ENCODE peak calls at places on chromosome 9, in nine cellular contexts. O, W, E, D, Z, J, G, F and L are unnamed samples.

GRCh38 chr9:3511537-3511936 is 14.3 kb downstream of the RFX3 start:
- DNase-seq in O (no peak), W (no peak), E (no peak), D (no peak), Z (no peak), J (no peak), G (no peak), F (no peak), L (no peak)

GRCh38 chr9:20693068-20693467 is 9.0 kb downstream of the FOCAD start:
- DNase-seq in O (no peak), W (no peak), E (no peak), D (no peak), Z (peak; percentile 45), J (no peak), G (peak; percentile 38), F (no peak), L (no peak)

GRCh38 chr9:105333811-105334210 is 89.4 kb downstream of the SLC44A1 start:
- DNase-seq in O (no peak), W (no peak), E (no peak), D (no peak), Z (peak; percentile 11), J (no peak), G (peak; percentile 30), F (no peak), L (no peak)

GRCh38 chr9:133160742-133161541 is 2.8 kb downstream of the GBGT1 start:
- DNase-seq in O (peak; percentile 72), W (peak; percentile 73), E (peak; percentile 76), D (peak; percentile 62), Z (peak; percentile 77), J (no peak), G (peak; percentile 85), F (no peak), L (peak; percentile 76)

GRCh38 chr9:114446036-114446435 is 58.3 kb upstream of the AKNA start:
- DNase-seq in O (no peak), W (no peak), E (no peak), D (no peak), Z (peak; percentile 65), J (peak; percentile 16), G (peak; percentile 50), F (no peak), L (no peak)

GRCh38 chr9:101524371-101524770 is 9.3 kb upstream of the RNF20 start:
- DNase-seq in O (no peak), W (no peak), E (peak; percentile 53), D (no peak), Z (no peak), J (no peak), G (no peak), F (no peak), L (no peak)

GRCh38 chr9:19903076-19903475 is 114.2 kb upstream of the SLC24A2 start:
- DNase-seq in O (no peak), W (no peak), E (no peak), D (no peak), Z (no peak), J (no peak), G (no peak), F (no peak), L (no peak)

GRCh38 chr9:87581513-87581912 is 83.8 kb downstream of the DAPK1 start:
- DNase-seq in O (no peak), W (no peak), E (no peak), D (no peak), Z (no peak), J (peak; percentile 10), G (peak; percentile 69), F (no peak), L (no peak)

GRCh38 chr9:98091735-98092632 is 27.0 kb downstream of the TRIM14 start:
- DNase-seq in O (no peak), W (no peak), E (peak; percentile 80), D (no peak), Z (peak; percentile 56), J (no peak), G (peak; percentile 64), F (peak; percentile 80), L (peak; percentile 5)

GRCh38 chr9:23658859-23659258 is 167.2 kb downstream of the ELAVL2 start:
- DNase-seq in O (no peak), W (no peak), E (peak; percentile 54), D (no peak), Z (no peak), J (no peak), G (no peak), F (no peak), L (no peak)

GRCh38 chr9:10331157-10331556 is 281.6 kb downstream of the PTPRD start:
- DNase-seq in O (no peak), W (no peak), E (peak; percentile 39), D (no peak), Z (no peak), J (no peak), G (no peak), F (no peak), L (no peak)

GRCh38 chr9:129490583-129491485 is 130.1 kb downstream of the C9orf50 start:
- DNase-seq in O (no peak), W (no peak), E (peak; percentile 68), D (no peak), Z (no peak), J (no peak), G (no peak), F (no peak), L (no peak)

GRCh38 chr9:92658176-92658575 is 11.8 kb downstream of the IPPK start:
- DNase-seq in O (no peak), W (no peak), E (no peak), D (no peak), Z (no peak), J (no peak), G (no peak), F (no peak), L (no peak)

GRCh38 chr9:114898741-114899140 is 31.6 kb downstream of the TNFSF8 start:
- DNase-seq in O (peak; percentile 48), W (no peak), E (no peak), D (no peak), Z (no peak), J (no peak), G (no peak), F (peak; percentile 18), L (peak; percentile 63)

GRCh38 chr9:32954642-32955041 is 46.8 kb downstream of the APTX start:
- DNase-seq in O (no peak), W (no peak), E (no peak), D (no peak), Z (peak; percentile 89), J (peak; percentile 66), G (peak; percentile 76), F (no peak), L (no peak)

GRCh38 chr9:137044502-137045177 is 1.3 kb downstream of the NPDC1 start:
- DNase-seq in O (peak; percentile 83), W (no peak), E (no peak), D (no peak), Z (no peak), J (no peak), G (no peak), F (peak; percentile 49), L (peak; percentile 67)

GRCh38 chr9:110897899-110898298 is 140.4 kb downstream of the LPAR1 start:
- DNase-seq in O (no peak), W (no peak), E (no peak), D (no peak), Z (peak; percentile 48), J (no peak), G (no peak), F (no peak), L (no peak)

GRCh38 chr9:78213696-78214095 is 22.2 kb upstream of the CEP78 start:
- DNase-seq in O (no peak), W (no peak), E (no peak), D (no peak), Z (peak; percentile 30), J (no peak), G (peak; percentile 55), F (no peak), L (no peak)
- TF ChIP-seq CTCF in O (peak; percentile 16), W (peak; percentile 20), E (peak; percentile 54), D (peak; percentile 39), Z (peak; percentile 41), J (peak; percentile 26), G (peak; percentile 39), F (peak; percentile 50), L (no peak)

DNA sequence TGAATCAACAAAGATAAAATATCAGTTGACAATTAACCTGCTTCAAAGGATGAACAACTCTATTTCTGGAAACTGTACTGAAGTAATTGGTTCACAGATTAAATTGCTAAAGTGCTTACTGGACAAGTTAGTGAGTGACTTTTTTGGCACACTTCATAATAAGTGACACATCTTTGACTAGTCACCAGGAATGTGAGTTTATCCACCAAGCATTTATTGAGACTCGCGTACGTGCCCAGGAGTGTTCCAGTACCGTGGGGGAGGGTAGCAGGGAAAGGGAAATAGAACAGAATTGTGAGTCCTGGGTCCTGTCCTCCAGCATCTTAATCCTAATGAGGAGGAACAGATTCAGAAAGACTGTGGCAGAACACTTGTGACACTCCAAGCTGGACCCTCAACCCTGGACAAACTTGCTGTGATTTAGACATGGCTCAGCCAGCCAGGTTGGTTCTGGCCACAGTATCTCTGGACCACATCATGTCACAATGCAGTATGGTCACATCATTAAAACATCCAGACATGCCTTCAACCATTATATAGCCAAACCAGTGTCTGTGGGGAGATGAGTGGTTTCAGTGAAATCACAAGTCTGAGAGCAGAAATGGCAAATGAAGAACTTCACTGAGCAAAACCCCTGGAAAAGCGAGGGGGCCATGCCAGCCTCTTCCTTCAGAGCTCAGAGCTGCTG is 623.1 kb downstream of the BNC2 start:
- DNase-seq in O (no peak), W (no peak), E (no peak), D (no peak), Z (peak; percentile 87), J (peak; percentile 63), G (peak; percentile 46), F (no peak), L (no peak)
- H3K4me3 ChIP-seq in O (no peak overlapping the region), W (no peak overlapping the region), E (no peak overlapping the region), D (no peak overlapping the region), Z (no peak overlapping the region), J (no peak overlapping the region), G (no peak overlapping the region), F (no peak overlapping the region), L (no peak overlapping the region)

GRCh38 chr9:117073539-117074336 is 341.1 kb downstream of the ASTN2 start:
- DNase-seq in O (no peak), W (no peak), E (peak; percentile 91), D (peak; percentile 75), Z (no peak), J (no peak), G (peak; percentile 33), F (peak; percentile 71), L (no peak)
- TF ChIP-seq CTCF in O (peak; percentile 18), W (no peak), E (peak; percentile 92), D (peak; percentile 91), Z (peak; percentile 43), J (peak; percentile 54), G (peak; percentile 62), F (peak; percentile 76), L (no peak)

GRCh38 chr9:128276574-128277270 is 646 bp downstream of the SWI5 start:
- DNase-seq in O (no peak), W (no peak), E (peak; percentile 85), D (peak; percentile 39), Z (peak; percentile 30), J (no peak), G (peak; percentile 43), F (no peak), L (no peak)

GRCh38 chr9:128276008-128276573 is at the start of gene SWI5:
- DNase-seq in O (peak; percentile 100), W (peak; percentile 100), E (peak; percentile 100), D (peak; percentile 100), Z (peak; percentile 98), J (peak; percentile 95), G (peak; percentile 100), F (peak; percentile 99), L (peak; percentile 100)

GRCh38 chr9:128271512-128271911 is 4.3 kb downstream of the GOLGA2 start:
- DNase-seq in O (no peak), W (no peak), E (no peak), D (no peak), Z (no peak), J (no peak), G (no peak), F (no peak), L (no peak)

GRCh38 chr9:128275198-128276007 is at the start of gene GOLGA2:
- DNase-seq in O (no peak), W (peak; percentile 55), E (peak; percentile 71), D (peak; percentile 34), Z (peak; percentile 62), J (no peak), G (peak; percentile 72), F (no peak), L (peak; percentile 47)

GRCh38 chr9:128274245-128274644 is 1.6 kb downstream of the GOLGA2 start:
- DNase-seq in O (no peak), W (no peak), E (no peak), D (no peak), Z (no peak), J (no peak), G (no peak), F (no peak), L (no peak)
- H3K4me3 ChIP-seq in O (no peak overlapping the region), W (no peak overlapping the region), E (peak overlapping the region; percentile 94), D (no peak overlapping the region), Z (peak overlapping the region; percentile 95), J (peak overlapping the region; percentile 91), G (peak overlapping the region; percentile 98), F (peak overlapping the region; percentile 86), L (no peak overlapping the region)